ENCODE peak calls at places on chromosomes 12 and 14, in seven cellular contexts. Q is PC-3, F is astrocyte of the cerebellum, K is cardiac muscle cell, A is heart right ventricle, P is lower lobe of right lung, N is GM06990. C is an unnamed sample.

GRCh38 chr12:49066120-49066519 is 3.7 kb downstream of the RHEBL1 start:
- DNase-seq in P (no peak), A (no peak), Q (no peak), N (no peak), K (no peak), F (no peak), C (no peak)

GRCh38 chr12:131917711-131918306 is 11.3 kb upstream of the PUS1 start:
- DNase-seq in A (no peak), P (no peak), K (no peak), F (no peak), Q (no peak), N (peak; percentile 4), C (no peak)

GRCh38 chr12:11860026-11860425 is 210.6 kb downstream of the ETV6 start:
- DNase-seq in F (no peak), A (no peak), P (no peak), N (no peak), Q (no peak), K (no peak), C (no peak)

GRCh38 chr12:131830335-131831020 is 2.3 kb downstream of the MMP17 start:
- DNase-seq in K (peak; percentile 93), N (no peak), A (peak; percentile 86), F (peak; percentile 28), P (peak; percentile 82), Q (peak; percentile 91), C (peak; percentile 57)

GRCh38 chr12:57726884-57727757 is 11.4 kb downstream of the AGAP2 start:
- DNase-seq in F (no peak), A (peak; percentile 65), P (peak; percentile 66), N (no peak), K (peak; percentile 64), Q (no peak), C (no peak)

GRCh38 chr14:50039734-50040400 is 76.5 kb downstream of the VCPKMT start:
- DNase-seq in Q (peak; percentile 44), F (no peak), P (peak; percentile 85), N (no peak), K (peak; percentile 93), A (peak; percentile 36), C (no peak)

GRCh38 chr12:113066806-113067400 is 10.4 kb downstream of the DTX1 start:
- DNase-seq in A (no peak), F (no peak), N (no peak), K (no peak), P (no peak), Q (no peak), C (no peak)

GRCh38 chr12:46534442-46534841 is 161.9 kb upstream of the SLC38A2 start:
- DNase-seq in K (peak; percentile 69), Q (no peak), A (no peak), N (no peak), P (no peak), F (no peak), C (no peak)

GRCh38 chr12:48815281-48816110 is 2.8 kb upstream of the CACNB3 start:
- DNase-seq in Q (peak; percentile 81), F (peak; percentile 48), P (peak; percentile 81), K (peak; percentile 91), N (no peak), A (peak; percentile 75), C (peak; percentile 51)

GRCh38 chr14:91983571-91983970 is 36.1 kb upstream of the FBLN5 start:
- DNase-seq in F (no peak), A (no peak), Q (no peak), P (no peak), N (no peak), K (peak; percentile 16), C (no peak)

GRCh38 chr14:91985008-91985407 is 37.5 kb upstream of the FBLN5 start:
- DNase-seq in F (no peak), A (no peak), K (peak; percentile 19), Q (peak; percentile 13), N (no peak), P (no peak), C (no peak)

GRCh38 chr14:91977909-91978308 is 30.4 kb upstream of the FBLN5 start:
- DNase-seq in P (no peak), N (no peak), F (no peak), K (no peak), Q (no peak), A (no peak), C (no peak)

GRCh38 chr14:91975763-91976162 is 28.3 kb upstream of the FBLN5 start:
- DNase-seq in N (no peak), Q (no peak), P (no peak), K (no peak), A (no peak), F (no peak), C (no peak)

GRCh38 chr14:91980157-91980556 is 32.7 kb upstream of the FBLN5 start:
- DNase-seq in F (peak; percentile 69), A (no peak), Q (peak; percentile 90), K (peak; percentile 80), N (peak; percentile 30), P (no peak), C (peak; percentile 80)
- H3K4me3 ChIP-seq in F (no peak overlapping the region), A (no peak overlapping the region), Q (no peak overlapping the region), K (no peak overlapping the region), N (no peak overlapping the region), P (no peak overlapping the region), C (no peak overlapping the region)

DNA sequence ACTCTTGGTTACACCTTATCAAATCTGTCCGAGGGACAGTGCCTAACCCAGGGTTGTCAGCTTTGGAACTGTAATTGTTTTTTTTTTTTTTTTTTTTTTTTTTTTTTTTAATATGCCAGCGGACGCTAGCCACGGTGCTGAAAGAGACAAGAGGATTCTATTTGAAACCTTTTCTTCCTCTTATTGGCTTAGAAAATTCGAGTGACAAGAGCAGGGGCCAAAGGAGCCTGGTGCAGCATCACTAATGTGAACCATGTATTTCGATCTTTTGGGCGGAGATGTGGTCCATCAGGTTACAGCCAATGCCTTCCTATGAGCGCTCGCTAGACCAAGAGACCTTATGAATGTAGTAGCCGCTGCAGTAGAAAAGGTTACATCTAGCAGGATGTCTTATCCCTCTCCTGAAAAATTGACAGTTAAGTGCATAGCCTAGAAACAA is 922 bp downstream of the PTPRR start:
- DNase-seq in N (no peak), P (no peak), Q (no peak), K (peak; percentile 48), F (no peak), A (no peak), C (no peak)
- H3K4me3 ChIP-seq in N (no peak overlapping the region), P (no peak overlapping the region), Q (no peak overlapping the region), K (peak overlapping the region; percentile 4), F (no peak overlapping the region), A (no peak overlapping the region), C (no peak overlapping the region)

GRCh38 chr12:70609203-70609602 is 28.0 kb downstream of the PTPRB start:
- DNase-seq in K (no peak), P (no peak), Q (no peak), A (no peak), N (no peak), F (no peak), C (no peak)
- H3K4me3 ChIP-seq in K (peak overlapping the region; percentile 37), P (peak overlapping the region; percentile 57), Q (peak overlapping the region; percentile 74), A (peak overlapping the region; percentile 42), N (no peak overlapping the region), F (peak overlapping the region; percentile 53), C (peak overlapping the region; percentile 55)

DNA sequence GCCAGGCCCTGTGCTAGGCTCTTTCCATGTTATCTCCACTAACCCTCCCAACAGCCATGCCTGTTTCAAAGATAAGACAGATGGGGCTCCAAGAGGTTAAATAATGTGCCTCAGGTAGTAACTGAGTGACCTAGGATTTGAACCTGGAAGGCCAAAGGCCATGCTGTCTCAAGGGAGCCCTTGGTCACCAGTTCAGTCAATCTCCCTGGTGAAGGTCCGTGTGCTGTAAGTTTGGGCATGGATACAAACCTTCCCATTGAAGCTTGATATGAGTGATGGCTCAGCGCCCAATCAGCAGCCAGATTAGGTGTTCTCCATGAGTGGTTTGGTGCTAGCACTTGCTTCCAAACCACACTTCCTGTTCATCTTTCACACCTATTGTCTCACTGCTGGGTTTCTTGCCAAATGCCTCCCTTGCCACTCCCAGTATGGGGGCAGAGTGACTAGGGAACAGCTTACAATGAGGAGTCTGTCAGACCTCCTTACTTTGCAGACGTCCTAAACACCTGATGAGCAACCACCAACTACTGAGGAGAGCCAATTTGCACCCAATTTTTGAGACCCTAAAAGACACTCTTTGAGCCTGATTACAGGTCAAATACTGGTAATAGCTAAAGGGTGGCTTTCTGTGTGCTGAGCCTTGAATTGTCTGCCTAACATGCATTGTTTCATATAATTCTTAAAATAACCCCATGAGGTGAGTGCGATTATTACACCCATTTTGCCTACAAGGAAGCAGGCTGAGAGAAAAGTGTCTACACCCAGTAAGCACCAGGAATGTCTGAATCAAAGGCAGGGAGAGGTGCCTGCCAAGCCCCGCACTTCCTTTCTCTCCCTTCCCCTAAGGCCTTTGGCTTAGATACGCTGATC is 48.5 kb upstream of the FOS start:
- DNase-seq in N (peak; percentile 65), P (peak; percentile 71), Q (peak; percentile 74), A (no peak), K (peak; percentile 81), F (no peak), C (no peak)
- H3K4me3 ChIP-seq in N (no peak overlapping the region), P (no peak overlapping the region), Q (no peak overlapping the region), A (no peak overlapping the region), K (no peak overlapping the region), F (no peak overlapping the region), C (no peak overlapping the region)

GRCh38 chr14:89641495-89642162 is 224.6 kb upstream of the FOXN3 start:
- DNase-seq in A (no peak), Q (no peak), P (no peak), K (no peak), F (no peak), N (peak; percentile 57), C (no peak)
- H3K4me3 ChIP-seq in A (no peak overlapping the region), Q (no peak overlapping the region), P (no peak overlapping the region), K (no peak overlapping the region), F (no peak overlapping the region), N (peak overlapping the region; percentile 49), C (no peak overlapping the region)

C was measured in skeletal muscle cell.